ENCODE peak calls at places on chromosomes 6 and 20, in four cellular contexts. One of them, this sample, is unnamed.

GRCh38 chr20:61332016-61332975 is 80.2 kb downstream of the CDH4 start:
- DNase-seq in K562: no peak
- DNase-seq in HepG2: no peak
- DNase-seq in WTC11: no peak
- DNase-seq in this sample: no peak

GRCh38 chr6:36285187-36285612 is 15.3 kb downstream of the PNPLA1 start:
- DNase-seq in K562: no peak
- DNase-seq in HepG2: no peak
- DNase-seq in WTC11: peak; percentile 69
- DNase-seq in this sample: no peak

GRCh38 chr6:47308674-47309325 is 905 bp downstream of the TNFRSF21 start:
- DNase-seq in K562: peak; percentile 42
- DNase-seq in HepG2: no peak
- DNase-seq in WTC11: peak; percentile 47
- DNase-seq in this sample: no peak

GRCh38 chr6:7115452-7116223 is 7.9 kb downstream of the RREB1 start:
- DNase-seq in K562: no peak
- DNase-seq in HepG2: no peak
- DNase-seq in WTC11: no peak
- DNase-seq in this sample: no peak

GRCh38 chr6:141488466-141488865 is 644.3 kb upstream of the GJE1 start:
- DNase-seq in K562: no peak
- DNase-seq in HepG2: no peak
- DNase-seq in WTC11: no peak
- DNase-seq in this sample: no peak

GRCh38 chr6:52399511-52400315 is 20.4 kb upstream of the EFHC1 start:
- DNase-seq in K562: peak; percentile 69
- DNase-seq in HepG2: peak; percentile 77
- DNase-seq in WTC11: peak; percentile 40
- DNase-seq in this sample: no peak

GRCh38 chr6:20334334-20334733 is 67.3 kb upstream of the E2F3 start:
- DNase-seq in K562: peak; percentile 90
- DNase-seq in HepG2: no peak
- DNase-seq in WTC11: peak; percentile 21
- DNase-seq in this sample: no peak

GRCh38 chr6:3390698-3391097 is 66.2 kb downstream of the SLC22A23 start:
- DNase-seq in K562: peak; percentile 82
- DNase-seq in HepG2: no peak
- DNase-seq in WTC11: no peak
- DNase-seq in this sample: no peak

GRCh38 chr6:125050663-125051318 is 88.6 kb downstream of the RNF217 start:
- DNase-seq in K562: no peak
- DNase-seq in HepG2: no peak
- DNase-seq in WTC11: no peak
- DNase-seq in this sample: no peak

GRCh38 chr20:16219182-16219581 is 354.1 kb downstream of the KIF16B start:
- DNase-seq in K562: no peak
- DNase-seq in HepG2: no peak
- DNase-seq in WTC11: no peak
- DNase-seq in this sample: no peak

GRCh38 chr6:107866606-107867301 is 42.6 kb upstream of the SCML4 start:
- DNase-seq in K562: peak; percentile 47
- DNase-seq in HepG2: peak; percentile 56
- DNase-seq in WTC11: no peak
- DNase-seq in this sample: no peak

GRCh38 chr6:142297996-142298753 is 3.6 kb upstream of the ADGRG6 start:
- DNase-seq in K562: no peak
- DNase-seq in HepG2: peak; percentile 97
- DNase-seq in WTC11: no peak
- DNase-seq in this sample: no peak

GRCh38 chr6:28139860-28140500 is 1.7 kb upstream of the ZKSCAN8 start:
- DNase-seq in K562: no peak
- DNase-seq in HepG2: no peak
- DNase-seq in WTC11: no peak
- DNase-seq in this sample: no peak

GRCh38 chr6:24721461-24722215 is 2.7 kb upstream of the C6orf62 start:
- DNase-seq in K562: no peak
- DNase-seq in HepG2: no peak
- DNase-seq in WTC11: no peak
- DNase-seq in this sample: no peak

GRCh38 chr6:7425808-7426190 is 36.2 kb downstream of the RIOK1 start:
- DNase-seq in K562: no peak
- DNase-seq in HepG2: no peak
- DNase-seq in WTC11: no peak
- DNase-seq in this sample: no peak

GRCh38 chr6:119466226-119466625 is 116.7 kb upstream of the MAN1A1 start:
- DNase-seq in K562: no peak
- DNase-seq in HepG2: no peak
- DNase-seq in WTC11: no peak
- DNase-seq in this sample: no peak

GRCh38 chr6:17093692-17094091 is 8.2 kb upstream of the STMND1 start:
- DNase-seq in K562: peak; percentile 4
- DNase-seq in HepG2: no peak
- DNase-seq in WTC11: peak; percentile 33
- DNase-seq in this sample: no peak

GRCh38 chr20:41330343-41330720 is 10.3 kb upstream of the LPIN3 start:
- DNase-seq in K562: no peak
- DNase-seq in HepG2: no peak
- DNase-seq in WTC11: no peak
- DNase-seq in this sample: no peak

GRCh38 chr20:63057133-63058117 is 50.7 kb upstream of the BHLHE23 start:
- DNase-seq in K562: no peak
- DNase-seq in HepG2: no peak
- DNase-seq in WTC11: no peak
- DNase-seq in this sample: no peak

GRCh38 chr6:116877743-116878142 is 701 bp downstream of the RFX6 start:
- DNase-seq in K562: no peak
- DNase-seq in HepG2: no peak
- DNase-seq in WTC11: no peak
- DNase-seq in this sample: no peak

GRCh38 chr20:46151936-46152335 is 33.8 kb downstream of the CD40 start:
- DNase-seq in K562: peak; percentile 30
- DNase-seq in HepG2: peak; percentile 45
- DNase-seq in WTC11: peak; percentile 77
- DNase-seq in this sample: no peak

GRCh38 chr6:164695896-164696295 is 613.5 kb downstream of the C6orf118 start:
- DNase-seq in K562: no peak
- DNase-seq in HepG2: no peak
- DNase-seq in WTC11: no peak
- DNase-seq in this sample: no peak

GRCh38 chr6:13406781-13407180 is 78.4 kb upstream of the TBC1D7 start:
- DNase-seq in K562: peak; percentile 40
- DNase-seq in HepG2: peak; percentile 78
- DNase-seq in WTC11: no peak
- DNase-seq in this sample: no peak

GRCh38 chr20:40331249-40331648 is 357.8 kb downstream of the MAFB start:
- DNase-seq in K562: no peak
- DNase-seq in HepG2: no peak
- DNase-seq in WTC11: no peak
- DNase-seq in this sample: no peak

GRCh38 chr20:21339499-21339898 is 36.4 kb downstream of the XRN2 start:
- DNase-seq in K562: no peak
- DNase-seq in HepG2: peak; percentile 83
- DNase-seq in WTC11: no peak
- DNase-seq in this sample: no peak

GRCh38 chr20:32672982-32673727 is 586 bp downstream of the C20orf203 start:
- DNase-seq in K562: no peak
- DNase-seq in HepG2: no peak
- DNase-seq in WTC11: peak; percentile 38
- DNase-seq in this sample: no peak

GRCh38 chr6:147603392-147604081 is 95.0 kb downstream of the SAMD5 start:
- DNase-seq in K562: no peak
- DNase-seq in HepG2: no peak
- DNase-seq in WTC11: no peak
- DNase-seq in this sample: no peak

GRCh38 chr6:91710356-91710755 is 1123.5 kb upstream of the MAP3K7 start:
- DNase-seq in K562: no peak
- DNase-seq in HepG2: no peak
- DNase-seq in WTC11: no peak
- DNase-seq in this sample: no peak

GRCh38 chr6:167575201-167575696 is 250.4 kb downstream of the TTLL2 start:
- DNase-seq in K562: no peak
- DNase-seq in HepG2: no peak
- DNase-seq in WTC11: no peak
- DNase-seq in this sample: no peak

GRCh38 chr6:143539106-143539505 is 27.6 kb upstream of the FUCA2 start:
- DNase-seq in K562: no peak
- DNase-seq in HepG2: no peak
- DNase-seq in WTC11: no peak
- DNase-seq in this sample: no peak

GRCh38 chr6:20868397-20869185 is 334.3 kb downstream of the CDKAL1 start:
- DNase-seq in K562: no peak
- DNase-seq in HepG2: no peak
- DNase-seq in WTC11: no peak
- DNase-seq in this sample: no peak

GRCh38 chr6:134171517-134171916 is 119.1 kb upstream of the SLC2A12 start:
- DNase-seq in K562: no peak
- DNase-seq in HepG2: no peak
- DNase-seq in WTC11: no peak
- DNase-seq in this sample: no peak

GRCh38 chr20:41047975-41048305 is 19.3 kb downstream of the TOP1 start:
- DNase-seq in K562: no peak
- DNase-seq in HepG2: no peak
- DNase-seq in WTC11: no peak
- DNase-seq in this sample: no peak

GRCh38 chr6:136317976-136318375 is 28.3 kb upstream of the BCLAF1 start:
- DNase-seq in K562: no peak
- DNase-seq in HepG2: no peak
- DNase-seq in WTC11: no peak
- DNase-seq in this sample: no peak

GRCh38 chr6:157505912-157506491 is 125.0 kb downstream of the ZDHHC14 start:
- DNase-seq in K562: peak; percentile 36
- DNase-seq in HepG2: no peak
- DNase-seq in WTC11: no peak
- DNase-seq in this sample: no peak

GRCh38 chr6:20186981-20187380 is 25.3 kb downstream of the MBOAT1 start:
- DNase-seq in K562: no peak
- DNase-seq in HepG2: no peak
- DNase-seq in WTC11: no peak
- DNase-seq in this sample: no peak

GRCh38 chr6:35727935-35728662 is 8.7 kb upstream of the ARMC12 start:
- DNase-seq in K562: peak; percentile 97
- DNase-seq in HepG2: peak; percentile 76
- DNase-seq in WTC11: peak; percentile 48
- DNase-seq in this sample: no peak

GRCh38 chr6:35727206-35727934 is 9.5 kb upstream of the ARMC12 start:
- DNase-seq in K562: peak; percentile 82
- DNase-seq in HepG2: peak; percentile 65
- DNase-seq in WTC11: peak; percentile 78
- DNase-seq in this sample: no peak

GRCh38 chr20:5128886-5129285 is 2.1 kb downstream of the CDS2 start:
- DNase-seq in K562: peak; percentile 56
- DNase-seq in HepG2: no peak
- DNase-seq in WTC11: no peak
- DNase-seq in this sample: no peak

GRCh38 chr6:16383607-16384206 is 145.3 kb downstream of the GMPR start:
- DNase-seq in K562: no peak
- DNase-seq in HepG2: no peak
- DNase-seq in WTC11: no peak
- DNase-seq in this sample: no peak

GRCh38 chr20:9114709-9115108 is 45.8 kb downstream of the PLCB4 start:
- DNase-seq in K562: no peak
- DNase-seq in HepG2: no peak
- DNase-seq in WTC11: no peak
- DNase-seq in this sample: no peak

GRCh38 chr20:9112541-9113515 is 43.9 kb downstream of the PLCB4 start:
- DNase-seq in K562: no peak
- DNase-seq in HepG2: no peak
- DNase-seq in WTC11: no peak
- DNase-seq in this sample: no peak

GRCh38 chr20:9121211-9121610 is 52.3 kb downstream of the PLCB4 start:
- DNase-seq in K562: no peak
- DNase-seq in HepG2: no peak
- DNase-seq in WTC11: no peak
- DNase-seq in this sample: no peak

GRCh38 chr20:9119776-9120175 is 50.9 kb downstream of the PLCB4 start:
- DNase-seq in K562: no peak
- DNase-seq in HepG2: no peak
- DNase-seq in WTC11: no peak
- DNase-seq in this sample: no peak

GRCh38 chr20:9117548-9117947 is 48.7 kb downstream of the PLCB4 start:
- DNase-seq in K562: no peak
- DNase-seq in HepG2: no peak
- DNase-seq in WTC11: no peak
- DNase-seq in this sample: no peak
- TF ChIP-seq ETV6 in K562: no peak
- TF ChIP-seq ETV6 in HepG2: no peak
- TF ChIP-seq ETV6 in WTC11: no peak
- TF ChIP-seq ETV6 in this sample: no peak

DNA sequence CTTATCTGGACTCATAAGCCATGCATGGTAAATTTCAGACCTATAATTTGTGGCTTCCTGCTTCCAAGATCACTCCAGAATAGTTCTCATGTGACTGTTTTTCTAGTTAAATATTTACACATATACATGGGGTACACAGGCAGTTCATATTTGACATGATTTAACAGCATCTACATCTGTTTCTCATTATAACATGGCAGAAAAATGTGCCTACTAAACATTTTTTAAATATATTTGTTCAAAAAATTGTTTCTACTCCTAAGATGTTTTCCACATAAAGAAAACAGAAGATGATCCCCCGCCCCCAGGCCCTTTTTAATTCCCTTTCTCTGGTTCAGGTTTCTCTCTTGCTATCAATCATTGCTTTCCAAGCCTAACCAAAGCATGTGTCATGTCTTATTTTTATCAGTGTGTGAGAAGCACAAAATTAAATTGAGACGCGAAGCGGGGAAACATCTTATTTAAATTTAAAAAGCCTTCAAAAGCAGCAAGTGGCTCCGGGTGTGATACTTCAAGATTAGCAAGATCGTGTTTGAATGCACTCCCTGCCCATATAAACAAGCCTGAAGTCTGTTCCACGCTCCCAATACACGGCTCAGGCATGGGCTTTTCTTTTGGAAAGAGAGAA is 37.3 kb downstream of the IPCEF1 start:
- DNase-seq in K562: no peak
- DNase-seq in HepG2: no peak
- DNase-seq in WTC11: no peak
- DNase-seq in this sample: no peak
- TF ChIP-seq ETV6 in K562: no peak
- TF ChIP-seq ETV6 in HepG2: no peak
- TF ChIP-seq ETV6 in WTC11: no peak
- TF ChIP-seq ETV6 in this sample: no peak

GRCh38 chr6:170463101-170463721 is 89.9 kb downstream of the PSMB1 start:
- DNase-seq in K562: no peak
- DNase-seq in HepG2: no peak
- DNase-seq in WTC11: no peak
- DNase-seq in this sample: no peak
- TF ChIP-seq ETV6 in K562: no peak
- TF ChIP-seq ETV6 in HepG2: no peak
- TF ChIP-seq ETV6 in WTC11: no peak
- TF ChIP-seq ETV6 in this sample: no peak

GRCh38 chr20:50721881-50722281 is 9.5 kb upstream of the PARD6B start:
- DNase-seq in K562: no peak
- DNase-seq in HepG2: no peak
- DNase-seq in WTC11: no peak
- DNase-seq in this sample: no peak
- TF ChIP-seq ETV6 in K562: no peak
- TF ChIP-seq ETV6 in HepG2: no peak
- TF ChIP-seq ETV6 in WTC11: no peak
- TF ChIP-seq ETV6 in this sample: no peak

GRCh38 chr6:69138893-69139494 is 503.9 kb downstream of the ADGRB3 start:
- DNase-seq in K562: no peak
- DNase-seq in HepG2: no peak
- DNase-seq in WTC11: no peak
- DNase-seq in this sample: no peak
- TF ChIP-seq ETV6 in K562: no peak
- TF ChIP-seq ETV6 in HepG2: no peak
- TF ChIP-seq ETV6 in WTC11: no peak
- TF ChIP-seq ETV6 in this sample: no peak